ENCODE peak calls at places on chromosomes 7 and 10, in ten cellular contexts. One of them, this sample, is unnamed.

GRCh38 chr7:33716581-33717477 is 188.5 kb upstream of the BMPER start:
- DNase-seq in transverse colon: no peak
- DNase-seq in CD4-positive, alpha-beta T cell: no peak
- DNase-seq in lung: no peak
- DNase-seq in foreskin fibroblast: peak
- DNase-seq in dorsolateral prefrontal cortex: no peak
- DNase-seq in HL-60: no peak
- DNase-seq in AG09309: peak
- DNase-seq in AG10803: peak
- DNase-seq in endothelial cell: no peak
- DNase-seq in this sample: no peak

GRCh38 chr10:99908512-99908911 is 101.2 kb downstream of the DNMBP start:
- DNase-seq in transverse colon: no peak
- DNase-seq in CD4-positive, alpha-beta T cell: no peak
- DNase-seq in lung: no peak
- DNase-seq in foreskin fibroblast: no peak
- DNase-seq in dorsolateral prefrontal cortex: no peak
- DNase-seq in HL-60: peak
- DNase-seq in AG09309: no peak
- DNase-seq in AG10803: no peak
- DNase-seq in endothelial cell: no peak
- DNase-seq in this sample: no peak

GRCh38 chr7:138074121-138074520 is 2.1 kb upstream of the AKR1D1 start:
- DNase-seq in transverse colon: no peak
- DNase-seq in CD4-positive, alpha-beta T cell: no peak
- DNase-seq in lung: no peak
- DNase-seq in foreskin fibroblast: no peak
- DNase-seq in dorsolateral prefrontal cortex: no peak
- DNase-seq in HL-60: no peak
- DNase-seq in AG09309: no peak
- DNase-seq in AG10803: no peak
- DNase-seq in endothelial cell: no peak
- DNase-seq in this sample: no peak

GRCh38 chr7:106218546-106218945 is 66.2 kb downstream of the NAMPT start:
- DNase-seq in transverse colon: no peak
- DNase-seq in CD4-positive, alpha-beta T cell: no peak
- DNase-seq in lung: no peak
- DNase-seq in foreskin fibroblast: peak
- DNase-seq in dorsolateral prefrontal cortex: no peak
- DNase-seq in HL-60: no peak
- DNase-seq in AG09309: no peak
- DNase-seq in AG10803: no peak
- DNase-seq in endothelial cell: no peak
- DNase-seq in this sample: no peak

GRCh38 chr10:126597206-126597605 is 73.3 kb downstream of the C10orf90 start:
- DNase-seq in transverse colon: no peak
- DNase-seq in CD4-positive, alpha-beta T cell: no peak
- DNase-seq in lung: no peak
- DNase-seq in foreskin fibroblast: peak
- DNase-seq in dorsolateral prefrontal cortex: no peak
- DNase-seq in HL-60: no peak
- DNase-seq in AG09309: no peak
- DNase-seq in AG10803: peak
- DNase-seq in endothelial cell: no peak
- DNase-seq in this sample: no peak

GRCh38 chr7:157357129-157358040 is 20.6 kb downstream of the DNAJB6 start:
- DNase-seq in transverse colon: no peak
- DNase-seq in CD4-positive, alpha-beta T cell: no peak
- DNase-seq in lung: no peak
- DNase-seq in foreskin fibroblast: no peak
- DNase-seq in dorsolateral prefrontal cortex: no peak
- DNase-seq in HL-60: peak
- DNase-seq in AG09309: no peak
- DNase-seq in AG10803: no peak
- DNase-seq in endothelial cell: no peak
- DNase-seq in this sample: no peak

GRCh38 chr7:70635633-70636032 is 496.3 kb upstream of the GALNT17 start:
- DNase-seq in transverse colon: no peak
- DNase-seq in CD4-positive, alpha-beta T cell: no peak
- DNase-seq in lung: no peak
- DNase-seq in foreskin fibroblast: no peak
- DNase-seq in dorsolateral prefrontal cortex: no peak
- DNase-seq in HL-60: no peak
- DNase-seq in AG09309: no peak
- DNase-seq in AG10803: no peak
- DNase-seq in endothelial cell: no peak
- DNase-seq in this sample: no peak

GRCh38 chr10:4775808-4776207 is 50.2 kb upstream of the AKR1E2 start:
- DNase-seq in transverse colon: no peak
- DNase-seq in CD4-positive, alpha-beta T cell: no peak
- DNase-seq in lung: no peak
- DNase-seq in foreskin fibroblast: peak
- DNase-seq in dorsolateral prefrontal cortex: no peak
- DNase-seq in HL-60: no peak
- DNase-seq in AG09309: peak
- DNase-seq in AG10803: peak
- DNase-seq in endothelial cell: no peak
- DNase-seq in this sample: no peak

GRCh38 chr10:133442967-133443924 is 10.5 kb upstream of the SCART1 start:
- DNase-seq in transverse colon: no peak
- DNase-seq in CD4-positive, alpha-beta T cell: no peak
- DNase-seq in lung: peak
- DNase-seq in foreskin fibroblast: no peak
- DNase-seq in dorsolateral prefrontal cortex: peak
- DNase-seq in HL-60: no peak
- DNase-seq in AG09309: no peak
- DNase-seq in AG10803: no peak
- DNase-seq in endothelial cell: no peak
- DNase-seq in this sample: no peak

GRCh38 chr7:150946826-150947750 is 31.0 kb downstream of the KCNH2 start:
- DNase-seq in transverse colon: no peak
- DNase-seq in CD4-positive, alpha-beta T cell: no peak
- DNase-seq in lung: no peak
- DNase-seq in foreskin fibroblast: no peak
- DNase-seq in dorsolateral prefrontal cortex: peak
- DNase-seq in HL-60: no peak
- DNase-seq in AG09309: no peak
- DNase-seq in AG10803: no peak
- DNase-seq in endothelial cell: no peak
- DNase-seq in this sample: no peak

GRCh38 chr10:21533577-21534475 is at the start of gene MLLT10:
- DNase-seq in transverse colon: peak
- DNase-seq in CD4-positive, alpha-beta T cell: peak
- DNase-seq in lung: peak
- DNase-seq in foreskin fibroblast: peak
- DNase-seq in dorsolateral prefrontal cortex: peak
- DNase-seq in HL-60: peak
- DNase-seq in AG09309: peak
- DNase-seq in AG10803: peak
- DNase-seq in endothelial cell: peak
- DNase-seq in this sample: peak
- TF ChIP-seq CTCF in transverse colon: peak
- TF ChIP-seq CTCF in CD4-positive, alpha-beta T cell: peak
- TF ChIP-seq CTCF in lung: no peak
- TF ChIP-seq CTCF in foreskin fibroblast: peak
- TF ChIP-seq CTCF in dorsolateral prefrontal cortex: peak
- TF ChIP-seq CTCF in HL-60: no peak
- TF ChIP-seq CTCF in AG09309: peak
- TF ChIP-seq CTCF in AG10803: peak
- TF ChIP-seq CTCF in endothelial cell: no peak
- TF ChIP-seq CTCF in this sample: peak

DNA sequence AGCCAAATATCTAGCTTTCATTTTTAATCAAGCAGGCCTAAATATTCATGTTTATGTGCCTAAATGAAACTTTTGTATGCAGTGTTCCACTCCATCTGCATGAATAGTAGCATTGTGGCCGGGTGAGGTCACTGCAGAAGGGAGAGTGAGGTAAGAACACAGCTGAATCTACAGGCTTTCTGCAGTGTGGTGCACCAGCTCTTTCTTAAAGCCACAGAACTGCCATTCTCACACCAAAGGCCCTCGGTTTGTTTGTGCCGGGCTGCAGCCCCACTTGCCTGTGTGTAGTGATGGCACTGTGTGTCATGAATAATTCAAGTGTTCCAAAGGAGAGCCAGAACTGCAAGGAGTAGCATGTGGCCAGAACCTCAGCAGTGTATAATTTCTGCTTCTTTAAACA is 204.1 kb downstream of the TRIL start:
- DNase-seq in transverse colon: no peak
- DNase-seq in CD4-positive, alpha-beta T cell: no peak
- DNase-seq in lung: no peak
- DNase-seq in foreskin fibroblast: peak
- DNase-seq in dorsolateral prefrontal cortex: peak
- DNase-seq in HL-60: no peak
- DNase-seq in AG09309: no peak
- DNase-seq in AG10803: peak
- DNase-seq in endothelial cell: no peak
- DNase-seq in this sample: no peak
- TF ChIP-seq CTCF in transverse colon: no peak
- TF ChIP-seq CTCF in CD4-positive, alpha-beta T cell: no peak
- TF ChIP-seq CTCF in lung: no peak
- TF ChIP-seq CTCF in foreskin fibroblast: no peak
- TF ChIP-seq CTCF in dorsolateral prefrontal cortex: no peak
- TF ChIP-seq CTCF in HL-60: no peak
- TF ChIP-seq CTCF in AG09309: no peak
- TF ChIP-seq CTCF in AG10803: peak
- TF ChIP-seq CTCF in endothelial cell: no peak
- TF ChIP-seq CTCF in this sample: no peak

GRCh38 chr10:132398566-132398991 is 1.6 kb downstream of the PWWP2B start:
- DNase-seq in transverse colon: peak
- DNase-seq in CD4-positive, alpha-beta T cell: no peak
- DNase-seq in lung: peak
- DNase-seq in foreskin fibroblast: no peak
- DNase-seq in dorsolateral prefrontal cortex: no peak
- DNase-seq in HL-60: no peak
- DNase-seq in AG09309: no peak
- DNase-seq in AG10803: no peak
- DNase-seq in endothelial cell: no peak
- DNase-seq in this sample: no peak

GRCh38 chr10:132399117-132400035 is 2.4 kb downstream of the PWWP2B start:
- DNase-seq in transverse colon: peak
- DNase-seq in CD4-positive, alpha-beta T cell: no peak
- DNase-seq in lung: no peak
- DNase-seq in foreskin fibroblast: no peak
- DNase-seq in dorsolateral prefrontal cortex: no peak
- DNase-seq in HL-60: no peak
- DNase-seq in AG09309: no peak
- DNase-seq in AG10803: no peak
- DNase-seq in endothelial cell: no peak
- DNase-seq in this sample: no peak

GRCh38 chr10:132396495-132397035 is 435 bp upstream of the PWWP2B start:
- DNase-seq in transverse colon: peak
- DNase-seq in CD4-positive, alpha-beta T cell: peak
- DNase-seq in lung: peak
- DNase-seq in foreskin fibroblast: no peak
- DNase-seq in dorsolateral prefrontal cortex: no peak
- DNase-seq in HL-60: peak
- DNase-seq in AG09309: no peak
- DNase-seq in AG10803: peak
- DNase-seq in endothelial cell: peak
- DNase-seq in this sample: no peak

GRCh38 chr10:132397036-132397541 is at the start of gene PWWP2B:
- DNase-seq in transverse colon: peak
- DNase-seq in CD4-positive, alpha-beta T cell: no peak
- DNase-seq in lung: no peak
- DNase-seq in foreskin fibroblast: no peak
- DNase-seq in dorsolateral prefrontal cortex: no peak
- DNase-seq in HL-60: no peak
- DNase-seq in AG09309: no peak
- DNase-seq in AG10803: no peak
- DNase-seq in endothelial cell: peak
- DNase-seq in this sample: no peak

DNA sequence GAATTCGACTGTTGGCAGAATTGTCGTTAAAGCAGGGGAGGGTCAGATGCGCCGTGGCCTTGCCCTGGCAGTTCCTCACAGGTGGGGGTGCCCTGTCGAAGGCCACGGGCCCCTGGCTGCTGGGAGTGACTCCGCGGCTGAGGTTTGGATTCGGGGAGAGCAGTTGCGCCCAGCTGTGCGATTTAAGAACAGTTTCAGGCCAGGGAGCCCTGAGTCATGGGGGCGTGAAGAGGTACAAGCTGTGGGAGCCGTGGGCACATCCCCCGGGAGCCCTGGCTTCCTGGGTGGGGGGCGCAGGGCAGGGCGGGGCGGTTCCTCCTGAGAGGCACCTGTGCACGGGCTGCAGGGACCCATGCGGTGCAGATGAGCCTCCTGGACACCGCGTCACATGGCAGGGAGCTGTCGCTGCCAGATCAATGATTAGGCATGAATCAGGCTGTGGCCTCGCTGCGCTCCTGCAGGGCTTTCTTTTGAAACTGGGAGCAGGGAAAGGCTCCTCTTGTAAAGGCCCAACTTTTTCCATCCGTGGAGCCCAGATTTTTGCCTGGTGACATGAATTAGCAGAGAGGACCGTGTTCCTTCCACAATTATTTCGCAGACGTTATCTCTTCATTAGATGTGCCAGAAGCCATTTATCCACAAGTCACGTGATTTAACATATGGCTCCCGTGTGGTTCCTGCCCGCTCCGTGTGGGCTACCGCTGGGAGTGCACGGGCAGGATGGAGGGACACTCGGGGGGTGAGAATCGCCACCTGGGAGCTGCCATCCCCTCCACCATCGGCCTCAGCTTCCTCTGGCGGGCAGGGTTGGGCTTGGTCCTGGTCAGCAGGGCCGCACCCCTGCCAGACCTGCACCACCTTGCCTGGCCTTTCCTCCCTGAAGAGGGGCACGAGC is 918 bp downstream of the PWWP2B start:
- DNase-seq in transverse colon: peak
- DNase-seq in CD4-positive, alpha-beta T cell: no peak
- DNase-seq in lung: peak
- DNase-seq in foreskin fibroblast: peak
- DNase-seq in dorsolateral prefrontal cortex: no peak
- DNase-seq in HL-60: peak
- DNase-seq in AG09309: no peak
- DNase-seq in AG10803: peak
- DNase-seq in endothelial cell: no peak
- DNase-seq in this sample: no peak
- TF ChIP-seq CTCF in transverse colon: peak
- TF ChIP-seq CTCF in CD4-positive, alpha-beta T cell: no peak
- TF ChIP-seq CTCF in lung: no peak
- TF ChIP-seq CTCF in foreskin fibroblast: no peak
- TF ChIP-seq CTCF in dorsolateral prefrontal cortex: no peak
- TF ChIP-seq CTCF in HL-60: no peak
- TF ChIP-seq CTCF in AG09309: no peak
- TF ChIP-seq CTCF in AG10803: no peak
- TF ChIP-seq CTCF in endothelial cell: no peak
- TF ChIP-seq CTCF in this sample: no peak

GRCh38 chr10:128116851-128117615 is 9.2 kb downstream of the MKI67 start:
- DNase-seq in transverse colon: no peak
- DNase-seq in CD4-positive, alpha-beta T cell: no peak
- DNase-seq in lung: no peak
- DNase-seq in foreskin fibroblast: no peak
- DNase-seq in dorsolateral prefrontal cortex: no peak
- DNase-seq in HL-60: no peak
- DNase-seq in AG09309: no peak
- DNase-seq in AG10803: no peak
- DNase-seq in endothelial cell: peak
- DNase-seq in this sample: no peak
- TF ChIP-seq CTCF in transverse colon: no peak
- TF ChIP-seq CTCF in CD4-positive, alpha-beta T cell: no peak
- TF ChIP-seq CTCF in lung: no peak
- TF ChIP-seq CTCF in foreskin fibroblast: no peak
- TF ChIP-seq CTCF in dorsolateral prefrontal cortex: no peak
- TF ChIP-seq CTCF in HL-60: no peak
- TF ChIP-seq CTCF in AG09309: peak
- TF ChIP-seq CTCF in AG10803: no peak
- TF ChIP-seq CTCF in endothelial cell: peak
- TF ChIP-seq CTCF in this sample: peak